ENCODE peak calls at places on chromosomes 13 and 19, in eight cellular contexts. Y is activated naive CD4-positive, alpha-beta T cell; G is activated T-helper 1 cell treated with anti-CD3 and anti-CD28 coated beads, Interleukin-12 subunit alpha, Interleukin-12 subunit beta, Interleukin-2, Interleukin-4 antibody, amounts not matched to agents 30 ng/mL and 10 ng/mL and 1 ng/mL, durations not matched to agents 14 hours and 24 hours and 36 hours; X is lower lobe of right lung; E is stimulated activated CD8-positive, alpha-beta memory T cell treated with anti-CD3 and anti-CD28 coated beads, Interleukin-15, amount 100 ng/mL, for 4 hours; Q is COR-L47; S is AG08396; N is HTR-8/SVneo. C is an unnamed sample.

GRCh38 chr13:43356566-43356965 is 333.2 kb downstream of the DNAJC15 start:
- DNase-seq in Y (no peak), G (no peak), X (no peak), E (no peak), Q (no peak), S (no peak), N (no peak), C (no peak)

GRCh38 chr19:49557641-49558325 is 22.6 kb downstream of the NOSIP start:
- DNase-seq in Y (no peak), G (no peak), X (no peak), E (no peak), Q (no peak), S (no peak), N (no peak), C (no peak)

GRCh38 chr13:41603917-41604316 is 146.6 kb downstream of the RGCC start:
- DNase-seq in Y (no peak), G (no peak), X (no peak), E (no peak), Q (peak; percentile 46), S (no peak), N (no peak), C (no peak)

GRCh38 chr19:48624791-48625723 is 5.8 kb downstream of the SPHK2 start:
- DNase-seq in Y (no peak), G (no peak), X (peak; percentile 49), E (no peak), Q (no peak), S (no peak), N (no peak), C (no peak)

GRCh38 chr13:48188129-48188528 is 44.9 kb upstream of the ITM2B start:
- DNase-seq in Y (no peak), G (no peak), X (no peak), E (no peak), Q (no peak), S (no peak), N (no peak), C (no peak)

GRCh38 chr19:48735031-48735615 is 5.3 kb downstream of the RASIP1 start:
- DNase-seq in Y (no peak), G (no peak), X (peak; percentile 57), E (no peak), Q (no peak), S (peak; percentile 48), N (no peak), C (no peak)

GRCh38 chr13:33487575-33488243 is 202.2 kb upstream of the STARD13 start:
- DNase-seq in Y (no peak), G (no peak), X (no peak), E (no peak), Q (no peak), S (peak; percentile 62), N (no peak), C (no peak)

GRCh38 chr19:41945135-41945766 is 13.9 kb downstream of the RABAC1 start:
- DNase-seq in Y (peak; percentile 62), G (peak; percentile 70), X (no peak), E (peak; percentile 79), Q (no peak), S (no peak), N (no peak), C (no peak)

GRCh38 chr19:12574036-12574435 is 22.8 kb upstream of the ZNF564 start:
- DNase-seq in Y (no peak), G (no peak), X (no peak), E (no peak), Q (peak; percentile 5), S (no peak), N (no peak), C (no peak)

GRCh38 chr19:7489609-7490044 is 792 bp upstream of the PEX11G start:
- DNase-seq in Y (no peak), G (no peak), X (no peak), E (no peak), Q (no peak), S (no peak), N (no peak), C (no peak)

GRCh38 chr19:2523630-2524311 is 47.8 kb downstream of the GADD45B start:
- DNase-seq in Y (no peak), G (no peak), X (no peak), E (no peak), Q (no peak), S (peak; percentile 84), N (no peak), C (no peak)

GRCh38 chr13:67063036-67063435 is 167.1 kb downstream of the PCDH9 start:
- DNase-seq in Y (no peak), G (no peak), X (no peak), E (no peak), Q (peak; percentile 70), S (no peak), N (no peak), C (no peak)

GRCh38 chr19:39363909-39364457 is 21.8 kb downstream of the SAMD4B start:
- DNase-seq in Y (no peak), G (no peak), X (no peak), E (no peak), Q (peak; percentile 16), S (peak; percentile 46), N (no peak), C (no peak)

GRCh38 chr13:76643596-76643995 is 242.6 kb downstream of the KCTD12 start:
- DNase-seq in Y (no peak), G (no peak), X (no peak), E (no peak), Q (no peak), S (no peak), N (no peak), C (no peak)

GRCh38 chr13:19890030-19890429 is 26.6 kb upstream of the ZMYM5 start:
- DNase-seq in Y (no peak), G (no peak), X (no peak), E (no peak), Q (no peak), S (no peak), N (no peak), C (no peak)

GRCh38 chr19:40768936-40769335 is 6.4 kb upstream of the MIA start:
- DNase-seq in Y (no peak), G (no peak), X (no peak), E (no peak), Q (no peak), S (no peak), N (no peak), C (no peak)

GRCh38 chr13:51066091-51066831 is 44.8 kb downstream of the C13orf42 start:
- DNase-seq in Y (no peak), G (no peak), X (no peak), E (no peak), Q (peak; percentile 24), S (peak; percentile 19), N (peak; percentile 2), C (no peak)

GRCh38 chr13:104571161-104571889 is 1505.1 kb upstream of the SLC10A2 start:
- DNase-seq in Y (no peak), G (no peak), X (no peak), E (no peak), Q (peak; percentile 68), S (peak; percentile 17), N (peak; percentile 45), C (no peak)

GRCh38 chr19:10286803-10287737 is at the start of gene ICAM4:
- DNase-seq in Y (no peak), G (peak; percentile 33), X (peak; percentile 88), E (no peak), Q (no peak), S (peak; percentile 30), N (no peak), C (no peak)

GRCh38 chr13:112241288-112241687 is 134.9 kb upstream of the SPACA7 start:
- DNase-seq in Y (no peak), G (no peak), X (no peak), E (no peak), Q (peak; percentile 10), S (no peak), N (no peak), C (no peak)

GRCh38 chr13:97659602-97660001 is 225.6 kb downstream of the RAP2A start:
- DNase-seq in Y (no peak), G (no peak), X (no peak), E (no peak), Q (peak; percentile 8), S (no peak), N (peak; percentile 13), C (no peak)

GRCh38 chr13:99558570-99559180 is 57.4 kb downstream of the TM9SF2 start:
- DNase-seq in Y (no peak), G (no peak), X (no peak), E (no peak), Q (no peak), S (no peak), N (no peak), C (no peak)

GRCh38 chr19:28468701-28469459 is 744.1 kb downstream of the UQCRFS1 start:
- DNase-seq in Y (no peak), G (peak; percentile 33), X (peak; percentile 56), E (peak; percentile 1), Q (no peak), S (peak; percentile 12), N (no peak), C (no peak)